ENCODE peak calls at places on chromosome 5, in seven cellular contexts. One of them, this sample, is unnamed.

GRCh38 chr5:127839072-127839471 is 135.9 kb downstream of the CCDC192 start:
- DNase-seq in HuH-7: no peak
- DNase-seq in M059J: no peak
- DNase-seq in activated naive CD4-positive, alpha-beta T cell treated with anti-CD3 and anti-CD28 coated beads for 36 hours: no peak
- DNase-seq in epithelial cell of esophagus: no peak
- DNase-seq in stimulated activated CD4-positive, alpha-beta T cell treated with anti-CD3 and anti-CD28 coated beads, Interleukin-12 subunit alpha, Interleukin-12 subunit beta, amount 100 ng/mL, for 4 hours: no peak
- DNase-seq in Kasumi-1: no peak
- DNase-seq in this sample: no peak

GRCh38 chr5:149635394-149635793 is 54.1 kb downstream of the ARHGEF37 start:
- DNase-seq in stimulated activated CD4-positive, alpha-beta T cell treated with anti-CD3 and anti-CD28 coated beads, Interleukin-12 subunit alpha, Interleukin-12 subunit beta, amount 100 ng/mL, for 4 hours: no peak
- DNase-seq in Kasumi-1: no peak
- DNase-seq in HuH-7: no peak
- DNase-seq in epithelial cell of esophagus: peak
- DNase-seq in M059J: peak
- DNase-seq in activated naive CD4-positive, alpha-beta T cell treated with anti-CD3 and anti-CD28 coated beads for 36 hours: no peak
- DNase-seq in this sample: no peak

GRCh38 chr5:5179079-5179478 is 38.9 kb downstream of the ADAMTS16 start:
- DNase-seq in M059J: no peak
- DNase-seq in Kasumi-1: no peak
- DNase-seq in epithelial cell of esophagus: no peak
- DNase-seq in activated naive CD4-positive, alpha-beta T cell treated with anti-CD3 and anti-CD28 coated beads for 36 hours: no peak
- DNase-seq in stimulated activated CD4-positive, alpha-beta T cell treated with anti-CD3 and anti-CD28 coated beads, Interleukin-12 subunit alpha, Interleukin-12 subunit beta, amount 100 ng/mL, for 4 hours: no peak
- DNase-seq in HuH-7: no peak
- DNase-seq in this sample: no peak

GRCh38 chr5:138029944-138030343 is 2.9 kb downstream of the FAM13B start:
- DNase-seq in HuH-7: no peak
- DNase-seq in activated naive CD4-positive, alpha-beta T cell treated with anti-CD3 and anti-CD28 coated beads for 36 hours: no peak
- DNase-seq in stimulated activated CD4-positive, alpha-beta T cell treated with anti-CD3 and anti-CD28 coated beads, Interleukin-12 subunit alpha, Interleukin-12 subunit beta, amount 100 ng/mL, for 4 hours: no peak
- DNase-seq in Kasumi-1: no peak
- DNase-seq in M059J: no peak
- DNase-seq in epithelial cell of esophagus: no peak
- DNase-seq in this sample: no peak

GRCh38 chr5:135651156-135651555 is 72.4 kb upstream of the CXCL14 start:
- DNase-seq in HuH-7: no peak
- DNase-seq in activated naive CD4-positive, alpha-beta T cell treated with anti-CD3 and anti-CD28 coated beads for 36 hours: no peak
- DNase-seq in stimulated activated CD4-positive, alpha-beta T cell treated with anti-CD3 and anti-CD28 coated beads, Interleukin-12 subunit alpha, Interleukin-12 subunit beta, amount 100 ng/mL, for 4 hours: no peak
- DNase-seq in Kasumi-1: no peak
- DNase-seq in M059J: peak
- DNase-seq in epithelial cell of esophagus: peak
- DNase-seq in this sample: no peak

GRCh38 chr5:181181650-181182565 is 23.1 kb downstream of the TRIM7 start:
- DNase-seq in epithelial cell of esophagus: peak
- DNase-seq in activated naive CD4-positive, alpha-beta T cell treated with anti-CD3 and anti-CD28 coated beads for 36 hours: peak
- DNase-seq in Kasumi-1: no peak
- DNase-seq in HuH-7: no peak
- DNase-seq in stimulated activated CD4-positive, alpha-beta T cell treated with anti-CD3 and anti-CD28 coated beads, Interleukin-12 subunit alpha, Interleukin-12 subunit beta, amount 100 ng/mL, for 4 hours: no peak
- DNase-seq in M059J: peak
- DNase-seq in this sample: peak

GRCh38 chr5:177099422-177100093 is 12.8 kb downstream of the FGFR4 start:
- DNase-seq in epithelial cell of esophagus: no peak
- DNase-seq in activated naive CD4-positive, alpha-beta T cell treated with anti-CD3 and anti-CD28 coated beads for 36 hours: no peak
- DNase-seq in stimulated activated CD4-positive, alpha-beta T cell treated with anti-CD3 and anti-CD28 coated beads, Interleukin-12 subunit alpha, Interleukin-12 subunit beta, amount 100 ng/mL, for 4 hours: no peak
- DNase-seq in M059J: no peak
- DNase-seq in HuH-7: no peak
- DNase-seq in Kasumi-1: no peak
- DNase-seq in this sample: no peak

GRCh38 chr5:116476903-116477537 is 97.6 kb downstream of the SEMA6A start:
- DNase-seq in M059J: no peak
- DNase-seq in epithelial cell of esophagus: peak
- DNase-seq in Kasumi-1: no peak
- DNase-seq in HuH-7: no peak
- DNase-seq in stimulated activated CD4-positive, alpha-beta T cell treated with anti-CD3 and anti-CD28 coated beads, Interleukin-12 subunit alpha, Interleukin-12 subunit beta, amount 100 ng/mL, for 4 hours: no peak
- DNase-seq in activated naive CD4-positive, alpha-beta T cell treated with anti-CD3 and anti-CD28 coated beads for 36 hours: no peak
- DNase-seq in this sample: no peak

GRCh38 chr5:139183502-139183901 is 14.7 kb downstream of the SIL1 start:
- DNase-seq in Kasumi-1: no peak
- DNase-seq in epithelial cell of esophagus: peak
- DNase-seq in M059J: no peak
- DNase-seq in activated naive CD4-positive, alpha-beta T cell treated with anti-CD3 and anti-CD28 coated beads for 36 hours: no peak
- DNase-seq in stimulated activated CD4-positive, alpha-beta T cell treated with anti-CD3 and anti-CD28 coated beads, Interleukin-12 subunit alpha, Interleukin-12 subunit beta, amount 100 ng/mL, for 4 hours: no peak
- DNase-seq in HuH-7: no peak
- DNase-seq in this sample: no peak

GRCh38 chr5:53335115-53335514 is 145.3 kb upstream of the FST start:
- DNase-seq in activated naive CD4-positive, alpha-beta T cell treated with anti-CD3 and anti-CD28 coated beads for 36 hours: no peak
- DNase-seq in M059J: peak
- DNase-seq in Kasumi-1: no peak
- DNase-seq in epithelial cell of esophagus: peak
- DNase-seq in stimulated activated CD4-positive, alpha-beta T cell treated with anti-CD3 and anti-CD28 coated beads, Interleukin-12 subunit alpha, Interleukin-12 subunit beta, amount 100 ng/mL, for 4 hours: no peak
- DNase-seq in HuH-7: no peak
- DNase-seq in this sample: no peak

GRCh38 chr5:153543959-153544470 is 53.5 kb downstream of the GRIA1 start:
- DNase-seq in stimulated activated CD4-positive, alpha-beta T cell treated with anti-CD3 and anti-CD28 coated beads, Interleukin-12 subunit alpha, Interleukin-12 subunit beta, amount 100 ng/mL, for 4 hours: no peak
- DNase-seq in activated naive CD4-positive, alpha-beta T cell treated with anti-CD3 and anti-CD28 coated beads for 36 hours: no peak
- DNase-seq in epithelial cell of esophagus: no peak
- DNase-seq in HuH-7: no peak
- DNase-seq in M059J: peak
- DNase-seq in Kasumi-1: no peak
- DNase-seq in this sample: no peak

GRCh38 chr5:9231842-9232241 is 314.0 kb downstream of the SEMA5A start:
- DNase-seq in stimulated activated CD4-positive, alpha-beta T cell treated with anti-CD3 and anti-CD28 coated beads, Interleukin-12 subunit alpha, Interleukin-12 subunit beta, amount 100 ng/mL, for 4 hours: no peak
- DNase-seq in HuH-7: no peak
- DNase-seq in activated naive CD4-positive, alpha-beta T cell treated with anti-CD3 and anti-CD28 coated beads for 36 hours: no peak
- DNase-seq in epithelial cell of esophagus: no peak
- DNase-seq in Kasumi-1: no peak
- DNase-seq in M059J: peak
- DNase-seq in this sample: no peak

GRCh38 chr5:33588654-33589372 is 148.0 kb downstream of the TARS1 start:
- DNase-seq in Kasumi-1: peak
- DNase-seq in stimulated activated CD4-positive, alpha-beta T cell treated with anti-CD3 and anti-CD28 coated beads, Interleukin-12 subunit alpha, Interleukin-12 subunit beta, amount 100 ng/mL, for 4 hours: peak
- DNase-seq in M059J: no peak
- DNase-seq in activated naive CD4-positive, alpha-beta T cell treated with anti-CD3 and anti-CD28 coated beads for 36 hours: peak
- DNase-seq in HuH-7: peak
- DNase-seq in epithelial cell of esophagus: peak
- DNase-seq in this sample: peak

GRCh38 chr5:118520771-118521415 is 467.5 kb downstream of the DTWD2 start:
- DNase-seq in Kasumi-1: no peak
- DNase-seq in activated naive CD4-positive, alpha-beta T cell treated with anti-CD3 and anti-CD28 coated beads for 36 hours: no peak
- DNase-seq in epithelial cell of esophagus: no peak
- DNase-seq in stimulated activated CD4-positive, alpha-beta T cell treated with anti-CD3 and anti-CD28 coated beads, Interleukin-12 subunit alpha, Interleukin-12 subunit beta, amount 100 ng/mL, for 4 hours: no peak
- DNase-seq in HuH-7: no peak
- DNase-seq in M059J: no peak
- DNase-seq in this sample: no peak

GRCh38 chr5:103254921-103255320 is 3.6 kb upstream of the MACIR start:
- DNase-seq in stimulated activated CD4-positive, alpha-beta T cell treated with anti-CD3 and anti-CD28 coated beads, Interleukin-12 subunit alpha, Interleukin-12 subunit beta, amount 100 ng/mL, for 4 hours: no peak
- DNase-seq in epithelial cell of esophagus: no peak
- DNase-seq in activated naive CD4-positive, alpha-beta T cell treated with anti-CD3 and anti-CD28 coated beads for 36 hours: no peak
- DNase-seq in Kasumi-1: no peak
- DNase-seq in HuH-7: no peak
- DNase-seq in M059J: no peak
- DNase-seq in this sample: no peak

GRCh38 chr5:149485655-149486615 is 65.3 kb downstream of the CSNK1A1 start:
- DNase-seq in HuH-7: no peak
- DNase-seq in M059J: peak
- DNase-seq in Kasumi-1: no peak
- DNase-seq in stimulated activated CD4-positive, alpha-beta T cell treated with anti-CD3 and anti-CD28 coated beads, Interleukin-12 subunit alpha, Interleukin-12 subunit beta, amount 100 ng/mL, for 4 hours: no peak
- DNase-seq in activated naive CD4-positive, alpha-beta T cell treated with anti-CD3 and anti-CD28 coated beads for 36 hours: no peak
- DNase-seq in epithelial cell of esophagus: peak
- DNase-seq in this sample: no peak

GRCh38 chr5:67774153-67774552 is 441.4 kb upstream of the PIK3R1 start:
- DNase-seq in epithelial cell of esophagus: no peak
- DNase-seq in activated naive CD4-positive, alpha-beta T cell treated with anti-CD3 and anti-CD28 coated beads for 36 hours: no peak
- DNase-seq in HuH-7: no peak
- DNase-seq in Kasumi-1: no peak
- DNase-seq in stimulated activated CD4-positive, alpha-beta T cell treated with anti-CD3 and anti-CD28 coated beads, Interleukin-12 subunit alpha, Interleukin-12 subunit beta, amount 100 ng/mL, for 4 hours: no peak
- DNase-seq in M059J: no peak
- DNase-seq in this sample: no peak

GRCh38 chr5:176542596-176543427 is 5.6 kb upstream of the RNF44 start:
- DNase-seq in M059J: no peak
- DNase-seq in Kasumi-1: peak
- DNase-seq in HuH-7: peak
- DNase-seq in stimulated activated CD4-positive, alpha-beta T cell treated with anti-CD3 and anti-CD28 coated beads, Interleukin-12 subunit alpha, Interleukin-12 subunit beta, amount 100 ng/mL, for 4 hours: peak
- DNase-seq in activated naive CD4-positive, alpha-beta T cell treated with anti-CD3 and anti-CD28 coated beads for 36 hours: peak
- DNase-seq in epithelial cell of esophagus: no peak
- DNase-seq in this sample: no peak

GRCh38 chr5:150519560-150519945 is 11.6 kb downstream of the NDST1 start:
- DNase-seq in activated naive CD4-positive, alpha-beta T cell treated with anti-CD3 and anti-CD28 coated beads for 36 hours: no peak
- DNase-seq in M059J: no peak
- DNase-seq in epithelial cell of esophagus: no peak
- DNase-seq in HuH-7: no peak
- DNase-seq in Kasumi-1: no peak
- DNase-seq in stimulated activated CD4-positive, alpha-beta T cell treated with anti-CD3 and anti-CD28 coated beads, Interleukin-12 subunit alpha, Interleukin-12 subunit beta, amount 100 ng/mL, for 4 hours: no peak
- DNase-seq in this sample: no peak

GRCh38 chr5:45847877-45848276 is 151.7 kb upstream of the HCN1 start:
- DNase-seq in M059J: no peak
- DNase-seq in activated naive CD4-positive, alpha-beta T cell treated with anti-CD3 and anti-CD28 coated beads for 36 hours: no peak
- DNase-seq in epithelial cell of esophagus: no peak
- DNase-seq in Kasumi-1: no peak
- DNase-seq in HuH-7: no peak
- DNase-seq in stimulated activated CD4-positive, alpha-beta T cell treated with anti-CD3 and anti-CD28 coated beads, Interleukin-12 subunit alpha, Interleukin-12 subunit beta, amount 100 ng/mL, for 4 hours: no peak
- DNase-seq in this sample: no peak

GRCh38 chr5:150065886-150066285 is 20.5 kb downstream of the CSF1R start:
- DNase-seq in HuH-7: no peak
- DNase-seq in epithelial cell of esophagus: no peak
- DNase-seq in M059J: peak
- DNase-seq in stimulated activated CD4-positive, alpha-beta T cell treated with anti-CD3 and anti-CD28 coated beads, Interleukin-12 subunit alpha, Interleukin-12 subunit beta, amount 100 ng/mL, for 4 hours: no peak
- DNase-seq in Kasumi-1: peak
- DNase-seq in activated naive CD4-positive, alpha-beta T cell treated with anti-CD3 and anti-CD28 coated beads for 36 hours: no peak
- DNase-seq in this sample: no peak